ENCODE peak calls at places on chromosomes 4 and X, in eight cellular contexts. J, H, A, W, Y, I, S and M are unnamed samples.

GRCh38 chr4:127730142-127730913 is at the start of gene SLC25A31:
- DNase-seq in S (no peak), I (no peak), W (no peak), A (no peak), Y (no peak), J (no peak), H (no peak), M (no peak)

GRCh38 chrX:31260351-31260750 is 188.5 kb upstream of the FTHL17 start:
- DNase-seq in I (no peak), S (no peak), H (no peak), J (no peak), Y (no peak), A (no peak), W (no peak), M (no peak)

GRCh38 chr4:169846396-169846795 is 88.7 kb upstream of the HPF1 start:
- DNase-seq in S (no peak), I (no peak), A (no peak), Y (no peak), W (no peak), J (no peak), H (no peak), M (no peak)

GRCh38 chr4:170773709-170774273 is 684.0 kb upstream of the AADAT start:
- DNase-seq in S (no peak), W (no peak), A (no peak), I (no peak), J (no peak), Y (no peak), H (no peak), M (no peak)

GRCh38 chr4:145709843-145710242 is 29.9 kb downstream of the C4orf51 start:
- DNase-seq in A (peak; percentile 26), H (no peak), J (peak; percentile 74), S (no peak), I (no peak), W (no peak), Y (no peak), M (no peak)

GRCh38 chr4:105780176-105780575 is 71.6 kb downstream of the GSTCD start:
- DNase-seq in J (no peak), I (no peak), S (no peak), W (no peak), Y (no peak), A (no peak), H (no peak), M (no peak)

GRCh38 chr4:8379281-8379680 is 61.2 kb downstream of the ACOX3 start:
- DNase-seq in Y (no peak), I (no peak), A (no peak), J (no peak), S (no peak), W (no peak), H (no peak), M (no peak)

GRCh38 chr4:96315815-96316214 is 475.9 kb downstream of the PDHA2 start:
- DNase-seq in H (no peak), A (no peak), Y (no peak), I (no peak), S (no peak), J (no peak), W (no peak), M (no peak)

GRCh38 chr4:10951306-10951705 is 266.7 kb upstream of the CLNK start:
- DNase-seq in H (no peak), S (no peak), A (no peak), W (no peak), Y (no peak), I (no peak), J (no peak), M (no peak)

GRCh38 chr4:4845027-4845426 is 14.4 kb upstream of the MSX1 start:
- DNase-seq in I (no peak), Y (no peak), H (no peak), J (no peak), S (no peak), A (no peak), W (no peak), M (no peak)

GRCh38 chr4:20251796-20252655 is at the start of gene SLIT2:
- DNase-seq in H (no peak), J (peak; percentile 79), S (no peak), I (peak; percentile 90), Y (no peak), A (peak; percentile 39), W (no peak), M (peak; percentile 88)

GRCh38 chr4:104979083-104979760 is 167.5 kb upstream of the TET2 start:
- DNase-seq in J (no peak), W (no peak), I (no peak), A (no peak), S (no peak), Y (no peak), H (no peak), M (no peak)

GRCh38 chrX:24412637-24413363 is 52.3 kb upstream of the PDK3 start:
- DNase-seq in S (no peak), J (no peak), W (no peak), A (no peak), Y (no peak), I (no peak), H (no peak), M (no peak)